ENCODE peak calls at places on chromosomes 6 and 20, in five cellular contexts. Q is stomach, C is ascending aorta, X is brain microvascular endothelial cell, E is astrocyte. A is an unnamed sample.

GRCh38 chr6:153484056-153484455 is 353.0 kb upstream of the RGS17 start:
- DNase-seq in Q (no peak), C (no peak), X (no peak), E (no peak), A (no peak)

GRCh38 chr6:19569563-19569962 is 267.6 kb upstream of the ID4 start:
- DNase-seq in Q (no peak), C (no peak), X (no peak), E (no peak), A (no peak)

GRCh38 chr20:32481311-32482103 is 103.6 kb downstream of the NOL4L start:
- DNase-seq in Q (no peak), C (no peak), X (no peak), E (no peak), A (no peak)

GRCh38 chr20:51462566-51463276 is 79.8 kb downstream of the NFATC2 start:
- DNase-seq in Q (no peak), C (no peak), X (peak), E (peak), A (peak)

GRCh38 chr6:33568826-33569570 is 11.1 kb downstream of the BAK1 start:
- DNase-seq in Q (no peak), C (no peak), X (no peak), E (no peak), A (no peak)

GRCh38 chr6:133774356-133774755 is 114.6 kb upstream of the TCF21 start:
- DNase-seq in Q (no peak), C (no peak), X (peak), E (peak), A (peak)

GRCh38 chr20:53708129-53708968 is 114.7 kb upstream of the ZNF217 start:
- DNase-seq in Q (no peak), C (no peak), X (peak), E (peak), A (peak)

GRCh38 chr20:63697868-63698545 is 1.6 kb downstream of the TNFRSF6B start:
- DNase-seq in Q (no peak), C (no peak), X (no peak), E (no peak), A (no peak)

GRCh38 chr6:28838289-28838633 is 85.5 kb downstream of the TRIM27 start:
- DNase-seq in Q (peak), C (no peak), X (peak), E (no peak), A (no peak)

GRCh38 chr20:64164123-64164836 is at the start of gene MYT1:
- DNase-seq in Q (no peak), C (no peak), X (no peak), E (no peak), A (no peak)

GRCh38 chr6:145752638-145753037 is 17.3 kb upstream of the EPM2A start:
- DNase-seq in Q (no peak), C (no peak), X (no peak), E (no peak), A (no peak)

GRCh38 chr6:168956141-168956838 is 297.4 kb downstream of the THBS2 start:
- DNase-seq in Q (no peak), C (no peak), X (peak), E (peak), A (peak)

GRCh38 chr6:39452306-39452705 is 129.8 kb upstream of the KCNK16 start:
- DNase-seq in Q (no peak), C (no peak), X (peak), E (peak), A (peak)

GRCh38 chr6:33124525-33124901 is 48.7 kb downstream of the HLA-DPB1 start:
- DNase-seq in Q (no peak), C (no peak), X (no peak), E (no peak), A (no peak)

GRCh38 chr20:17849901-17850673 is 118.5 kb downstream of the SNX5 start:
- DNase-seq in Q (peak), C (peak), X (peak), E (peak), A (peak)

GRCh38 chr6:113596907-113597583 is 260.1 kb upstream of the MARCKS start:
- DNase-seq in Q (peak), C (no peak), X (peak), E (peak), A (peak)

DNA sequence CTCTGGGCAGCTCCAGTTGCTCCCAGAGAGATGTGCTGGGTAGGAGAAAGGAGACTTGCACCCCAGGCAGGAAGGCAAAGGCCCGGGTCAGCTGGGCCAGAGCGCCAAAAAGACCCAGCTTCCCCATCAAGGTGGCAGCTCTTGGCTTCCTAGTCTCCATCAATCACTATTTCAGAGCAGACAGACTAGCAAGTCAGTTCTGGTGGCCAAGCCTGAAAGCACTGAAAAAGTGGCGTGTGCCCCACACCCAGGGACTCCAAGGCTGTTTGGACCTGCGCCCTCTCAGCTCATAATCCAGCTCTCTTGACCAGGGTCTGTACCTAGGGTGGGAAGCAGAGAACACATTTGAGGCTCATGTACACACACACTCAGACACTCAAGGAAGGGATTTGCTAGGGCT is 3.7 kb downstream of the MAFB start:
- DNase-seq in Q (no peak), C (no peak), X (no peak), E (no peak), A (no peak)
- H3K4me3 ChIP-seq in Q (peak), C (peak), X (no peak), E (no peak), A (no peak)

GRCh38 chr20:46785958-46786357 is 76.5 kb downstream of the SLC2A10 start:
- DNase-seq in Q (no peak), C (no peak), X (no peak), E (no peak), A (no peak)
- TF ChIP-seq CTCF in Q (no peak), C (no peak), X (no peak), E (no peak), A (no peak)

GRCh38 chr20:24670981-24671380 is 201.6 kb downstream of the SYNDIG1 start:
- DNase-seq in Q (no peak), C (no peak), X (no peak), E (no peak), A (no peak)

GRCh38 chr20:24673678-24674570 is 204.5 kb downstream of the SYNDIG1 start:
- DNase-seq in Q (no peak), C (no peak), X (peak), E (peak), A (peak)

GRCh38 chr20:24672181-24672880 is 202.9 kb downstream of the SYNDIG1 start:
- DNase-seq in Q (no peak), C (no peak), X (no peak), E (peak), A (no peak)

GRCh38 chr20:24674921-24675605 is 205.6 kb downstream of the SYNDIG1 start:
- DNase-seq in Q (no peak), C (no peak), X (no peak), E (no peak), A (no peak)

GRCh38 chr20:24672886-24673677 is 203.7 kb downstream of the SYNDIG1 start:
- DNase-seq in Q (no peak), C (no peak), X (peak), E (peak), A (peak)
- H3K4me3 ChIP-seq in Q (no peak), C (no peak), X (no peak), E (peak), A (no peak)

GRCh38 chr6:121849477-121849876 is 414.0 kb downstream of the GJA1 start:
- DNase-seq in Q (peak), C (no peak), X (peak), E (peak), A (peak)

GRCh38 chr6:121847806-121848522 is 412.5 kb downstream of the GJA1 start:
- DNase-seq in Q (no peak), C (no peak), X (no peak), E (no peak), A (no peak)

GRCh38 chr6:121839891-121840290 is 404.4 kb downstream of the GJA1 start:
- DNase-seq in Q (no peak), C (no peak), X (no peak), E (no peak), A (no peak)

GRCh38 chr6:121848523-121849255 is 413.2 kb downstream of the GJA1 start:
- DNase-seq in Q (no peak), C (no peak), X (no peak), E (peak), A (peak)

DNA sequence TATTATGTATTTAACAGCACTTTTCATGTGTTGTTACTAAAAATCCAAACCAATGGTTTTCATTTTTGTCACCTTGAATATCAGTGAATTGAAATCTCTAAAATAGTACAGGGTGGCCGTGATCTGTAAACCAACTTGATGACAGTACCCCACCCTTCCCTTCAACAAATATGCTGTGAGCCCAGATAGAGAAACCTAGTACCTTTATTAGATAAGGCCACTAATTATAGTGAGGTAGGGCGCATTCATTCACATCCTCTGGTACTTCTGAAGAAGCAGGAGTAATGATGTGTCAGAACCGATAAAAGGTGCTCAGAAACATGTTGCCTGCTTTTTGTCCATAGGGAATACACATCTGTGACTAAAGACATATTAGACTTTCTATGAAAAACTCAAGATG is 409.5 kb downstream of the GJA1 start:
- DNase-seq in Q (no peak), C (no peak), X (no peak), E (no peak), A (no peak)
- TF ChIP-seq CTCF in Q (no peak), C (no peak), X (no peak), E (no peak), A (no peak)

A was measured in AG10803.